ENCODE peak calls at places on chromosomes 13 and 19, in seven cellular contexts. B, D, A, Y, S, O and P are unnamed samples. For H3K27me3, the result is how much of the 10 kb centered on the place peaks cover.

GRCh38 chr13:64054306-64054705 is 2638.7 kb upstream of the PCDH20 start:
- DNase-seq in B (no peak), D (no peak), A (no peak), Y (no peak), S (no peak), O (no peak), P (no peak)

GRCh38 chr13:47215741-47216140 is 318.9 kb upstream of the HTR2A start:
- DNase-seq in B (peak), D (no peak), A (peak), Y (peak), S (no peak), O (no peak), P (peak)

GRCh38 chr13:74070065-74070464 is 64.1 kb downstream of the KLF12 start:
- DNase-seq in B (no peak), D (no peak), A (no peak), Y (no peak), S (no peak), O (peak), P (no peak)

GRCh38 chr13:23510544-23510916 is 59.7 kb upstream of the TNFRSF19 start:
- DNase-seq in B (no peak), D (no peak), A (no peak), Y (no peak), S (no peak), O (no peak), P (no peak)

GRCh38 chr13:83692800-83693199 is 189.5 kb downstream of the SLITRK1 start:
- DNase-seq in B (no peak), D (no peak), A (peak), Y (no peak), S (no peak), O (no peak), P (no peak)

GRCh38 chr13:28035146-28035782 is 46.8 kb upstream of the URAD start:
- DNase-seq in B (peak), D (no peak), A (no peak), Y (no peak), S (no peak), O (no peak), P (no peak)

GRCh38 chr13:99505814-99506269 is 4.6 kb downstream of the TM9SF2 start:
- DNase-seq in B (peak), D (no peak), A (no peak), Y (peak), S (peak), O (no peak), P (peak)

GRCh38 chr13:67018775-67019174 is 211.4 kb downstream of the PCDH9 start:
- DNase-seq in B (no peak), D (no peak), A (no peak), Y (no peak), S (no peak), O (no peak), P (no peak)

GRCh38 chr19:54439174-54439851 is 9.7 kb upstream of the LENG8 start:
- DNase-seq in B (no peak), D (no peak), A (peak), Y (no peak), S (peak), O (peak), P (peak)

GRCh38 chr13:34019870-34020269 is 201.9 kb downstream of the RFC3 start:
- DNase-seq in B (no peak), D (no peak), A (no peak), Y (no peak), S (no peak), O (no peak), P (no peak)

GRCh38 chr13:35179494-35179893 is 237.4 kb downstream of the NBEA start:
- DNase-seq in B (no peak), D (no peak), A (no peak), Y (peak), S (no peak), O (no peak), P (no peak)

GRCh38 chr19:55362174-55362989 is 678 bp downstream of the GARIN5B start:
- DNase-seq in B (no peak), D (no peak), A (no peak), Y (no peak), S (no peak), O (no peak), P (no peak)

GRCh38 chr13:50891206-50891605 is 18.4 kb upstream of the RNASEH2B start:
- DNase-seq in B (no peak), D (no peak), A (no peak), Y (no peak), S (no peak), O (peak), P (no peak)

GRCh38 chr13:93776936-93777335 is 550.3 kb downstream of the GPC6 start:
- DNase-seq in B (peak), D (no peak), A (peak), Y (peak), S (no peak), O (no peak), P (peak)

GRCh38 chr13:45092668-45093067 is 27.6 kb upstream of the GTF2F2 start:
- DNase-seq in B (no peak), D (no peak), A (no peak), Y (peak), S (no peak), O (peak), P (no peak)

GRCh38 chr19:34639491-34640085 is 37.4 kb downstream of the SCGB2B2 start:
- DNase-seq in B (peak), D (peak), A (peak), Y (peak), S (peak), O (peak), P (no peak)

GRCh38 chr13:94419304-94419943 is 60.1 kb downstream of the DCT start:
- DNase-seq in B (peak), D (no peak), A (no peak), Y (peak), S (no peak), O (no peak), P (peak)

GRCh38 chr13:24627090-24627714 is 53.0 kb upstream of the ATP12A start:
- DNase-seq in B (no peak), D (peak), A (peak), Y (no peak), S (peak), O (no peak), P (no peak)

GRCh38 chr19:10305139-10305806 is 4.3 kb downstream of the ZGLP1 start:
- DNase-seq in B (peak), D (no peak), A (no peak), Y (peak), S (no peak), O (no peak), P (peak)

GRCh38 chr13:39263033-39263432 is 224.8 kb downstream of the NHLRC3 start:
- DNase-seq in B (peak), D (peak), A (peak), Y (no peak), S (peak), O (peak), P (peak)

GRCh38 chr13:27276188-27276587 is 5.6 kb downstream of the RASL11A start:
- DNase-seq in B (peak), D (no peak), A (no peak), Y (no peak), S (peak), O (no peak), P (no peak)

DNA sequence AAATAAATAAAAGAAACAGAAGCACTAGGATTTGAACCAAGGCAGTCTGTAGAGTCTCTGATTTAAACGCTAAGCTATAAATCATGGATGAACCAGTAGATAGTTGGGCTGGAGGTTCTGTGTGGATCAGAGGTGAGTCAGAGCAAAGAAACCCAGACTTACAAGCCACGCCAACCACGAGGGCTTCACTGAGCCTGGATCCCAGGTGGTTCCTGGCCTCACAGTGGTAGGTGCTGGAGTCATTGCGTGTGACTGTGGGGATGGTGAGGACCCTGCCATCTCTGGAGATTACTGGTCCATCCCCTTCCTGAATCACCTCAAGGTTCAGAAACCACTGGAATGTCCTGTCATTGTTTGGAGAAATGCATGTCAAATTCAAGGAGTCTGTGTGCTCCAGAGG is 19.3 kb upstream of the CEACAM20 start:
- DNase-seq in B (peak), D (no peak), A (no peak), Y (peak), S (no peak), O (no peak), P (peak)
- H2AFZ ChIP-seq in B (no peak), D (no peak), A (no peak), Y (no peak), S (no peak), O (no peak), P (no peak)

DNA sequence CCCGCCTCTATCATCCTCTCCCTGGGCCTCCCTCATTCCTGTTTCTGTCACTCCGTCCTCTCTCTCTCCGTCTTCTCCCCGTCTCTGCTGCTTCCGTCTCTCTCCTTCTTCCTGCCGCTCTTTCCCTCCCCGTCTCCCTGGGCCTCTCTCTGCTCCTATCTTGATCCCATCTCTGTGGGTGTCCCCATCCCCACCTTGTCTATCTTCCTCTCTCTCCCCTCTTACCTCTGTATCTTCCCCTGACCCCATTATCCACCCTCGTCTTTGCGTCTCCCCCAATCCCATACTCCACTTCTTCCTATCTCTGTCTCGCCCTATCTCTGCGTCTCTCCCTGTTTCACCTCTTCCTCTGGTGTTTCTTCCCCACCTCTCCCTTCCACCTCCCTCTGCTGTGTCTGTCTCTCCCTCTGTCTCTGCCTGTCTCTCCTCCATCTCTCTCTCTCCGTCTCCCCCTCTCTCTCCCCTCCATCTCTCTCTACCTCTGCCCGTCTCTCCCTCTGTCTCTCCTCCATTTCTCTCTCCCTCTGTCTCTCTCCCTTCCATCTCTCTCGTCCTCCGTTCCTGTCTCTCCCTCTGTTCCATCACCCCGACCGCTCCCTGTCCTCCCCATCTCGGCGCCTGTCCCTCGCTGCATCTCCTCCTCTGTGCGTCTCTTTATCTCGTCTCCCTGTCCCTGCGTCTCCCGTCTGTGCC is 4.3 kb downstream of the GRIN2D start:
- DNase-seq in B (no peak), D (no peak), A (no peak), Y (no peak), S (no peak), O (no peak), P (peak)
- H3K27me3 ChIP-seq in B (half or more), D (half or more), A (half or more), Y (under half), S (under half), O (under half), P (under half)

GRCh38 chr19:18946918-18947317 is 5.9 kb upstream of the HOMER3 start:
- DNase-seq in B (no peak), D (no peak), A (no peak), Y (no peak), S (no peak), O (no peak), P (peak)
- H3K4me2 ChIP-seq in B (no peak), D (no peak), A (no peak), Y (no peak), S (no peak), O (no peak), P (no peak)

DNA sequence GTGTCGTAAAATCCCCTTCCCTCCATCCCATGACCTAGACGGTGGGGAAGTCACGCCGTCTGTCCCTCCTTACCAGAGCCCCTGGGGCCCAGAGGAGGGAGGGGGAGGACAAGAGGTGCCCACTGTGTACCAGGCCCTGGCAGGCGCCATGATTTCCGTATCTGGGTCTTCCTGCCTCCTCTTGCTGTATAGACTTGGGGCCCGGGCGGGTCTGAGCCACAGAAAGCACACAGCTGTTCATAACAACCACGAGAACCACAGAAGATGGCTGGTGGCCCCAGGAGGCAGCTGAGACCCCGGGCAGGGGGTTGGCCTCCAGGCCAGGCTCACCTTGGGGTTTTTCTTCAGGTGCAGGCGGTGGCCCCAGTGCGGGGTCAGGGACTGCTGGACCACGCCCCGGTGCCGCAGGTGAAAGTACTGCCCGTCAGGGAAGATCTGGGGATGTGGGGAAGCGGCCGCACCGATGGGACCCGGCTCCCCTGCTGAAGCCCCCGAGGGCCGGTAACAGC is 633 bp downstream of the PCSK4 start:
- DNase-seq in B (no peak), D (no peak), A (no peak), Y (no peak), S (peak), O (peak), P (no peak)
- H2AFZ ChIP-seq in B (peak), D (peak), A (no peak), Y (peak), S (peak), O (peak), P (no peak)

GRCh38 chr19:47416667-47417033 is 2.7 kb downstream of the MEIS3 start:
- DNase-seq in B (no peak), D (no peak), A (no peak), Y (no peak), S (no peak), O (no peak), P (no peak)

GRCh38 chr19:47417107-47417745 is 2.1 kb downstream of the MEIS3 start:
- DNase-seq in B (no peak), D (no peak), A (no peak), Y (no peak), S (peak), O (no peak), P (peak)

GRCh38 chr19:47414469-47414868 is 4.9 kb downstream of the MEIS3 start:
- DNase-seq in B (no peak), D (no peak), A (peak), Y (no peak), S (peak), O (no peak), P (peak)

GRCh38 chr19:47417746-47418594 is 1.4 kb downstream of the MEIS3 start:
- DNase-seq in B (peak), D (no peak), A (peak), Y (peak), S (peak), O (no peak), P (peak)

DNA sequence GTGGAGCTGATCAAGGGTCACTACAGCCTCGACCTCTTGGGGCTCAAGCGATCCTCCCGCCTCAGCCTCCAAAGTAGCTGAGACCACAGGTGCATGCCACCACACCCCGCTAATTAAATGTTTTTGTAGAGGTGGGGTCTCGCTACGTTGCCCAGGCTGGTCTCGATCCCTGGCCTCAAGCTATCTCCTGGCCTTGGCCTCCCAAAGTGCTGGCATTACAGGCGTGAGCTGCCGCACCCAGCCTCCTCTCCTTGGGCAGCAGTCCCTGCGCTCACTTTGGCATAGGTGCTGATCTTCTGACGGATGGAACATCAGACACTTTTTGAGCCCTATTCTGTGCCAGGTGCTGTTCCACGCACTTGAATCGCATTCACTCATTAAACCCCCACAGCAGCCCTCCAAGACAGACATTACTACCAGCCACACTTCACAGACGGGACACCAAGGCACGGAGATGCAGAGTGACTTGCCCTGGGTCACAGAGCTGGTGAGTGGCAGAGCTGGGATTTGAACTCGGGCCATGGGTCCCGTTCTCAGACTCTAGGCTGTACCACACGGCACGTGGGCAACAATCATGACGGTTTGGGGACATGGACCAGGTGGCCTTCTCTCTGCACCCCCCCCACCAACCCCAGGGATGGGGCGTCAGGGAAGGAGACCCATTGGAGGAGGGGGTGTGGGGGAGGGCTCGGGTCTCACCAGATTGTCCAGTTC is 3.2 kb downstream of the MEIS3 start:
- DNase-seq in B (no peak), D (no peak), A (no peak), Y (no peak), S (no peak), O (no peak), P (peak)
- H3K27me3 ChIP-seq in B (under half), D (under half), A (half or more), Y (under half), S (under half), O (under half), P (under half)

GRCh38 chr19:1491849-1492170 is 829 bp downstream of the REEP6 start:
- DNase-seq in B (no peak), D (no peak), A (no peak), Y (no peak), S (no peak), O (no peak), P (peak)
- H3K4me2 ChIP-seq in B (no peak), D (peak), A (peak), Y (peak), S (peak), O (peak), P (no peak)